ENCODE peak calls at places on chromosomes 1 and 21, in five cellular contexts. One of them, this sample, is unnamed.

GRCh38 chr1:117607471-117607870 is 1.6 kb downstream of the TENT5C start:
- DNase-seq in activated CD4-positive, CD25-positive, alpha-beta regulatory T cell treated with anti-CD3 and anti-CD28 coated beads, Interleukin-2, amount 50 U/mL, for 72 hours: no peak
- DNase-seq in stimulated activated CD8-positive, alpha-beta memory T cell treated with anti-CD3 and anti-CD28 coated beads, Interleukin-15, amount 100 ng/mL, for 1 hour: peak; percentile 13
- DNase-seq in AG09319: no peak
- DNase-seq in ELR: no peak
- DNase-seq in this sample: no peak

GRCh38 chr1:235297579-235297978 is 30.4 kb downstream of the ARID4B start:
- DNase-seq in activated CD4-positive, CD25-positive, alpha-beta regulatory T cell treated with anti-CD3 and anti-CD28 coated beads, Interleukin-2, amount 50 U/mL, for 72 hours: no peak
- DNase-seq in stimulated activated CD8-positive, alpha-beta memory T cell treated with anti-CD3 and anti-CD28 coated beads, Interleukin-15, amount 100 ng/mL, for 1 hour: no peak
- DNase-seq in AG09319: no peak
- DNase-seq in ELR: peak; percentile 45
- DNase-seq in this sample: no peak

GRCh38 chr1:154851392-154852177 is 18.5 kb downstream of the KCNN3 start:
- DNase-seq in activated CD4-positive, CD25-positive, alpha-beta regulatory T cell treated with anti-CD3 and anti-CD28 coated beads, Interleukin-2, amount 50 U/mL, for 72 hours: no peak
- DNase-seq in stimulated activated CD8-positive, alpha-beta memory T cell treated with anti-CD3 and anti-CD28 coated beads, Interleukin-15, amount 100 ng/mL, for 1 hour: no peak
- DNase-seq in AG09319: no peak
- DNase-seq in ELR: peak; percentile 20
- DNase-seq in this sample: no peak

GRCh38 chr1:92934395-92935378 is 26.6 kb downstream of the DIPK1A start:
- DNase-seq in activated CD4-positive, CD25-positive, alpha-beta regulatory T cell treated with anti-CD3 and anti-CD28 coated beads, Interleukin-2, amount 50 U/mL, for 72 hours: no peak
- DNase-seq in stimulated activated CD8-positive, alpha-beta memory T cell treated with anti-CD3 and anti-CD28 coated beads, Interleukin-15, amount 100 ng/mL, for 1 hour: no peak
- DNase-seq in AG09319: peak; percentile 95
- DNase-seq in ELR: no peak
- DNase-seq in this sample: no peak

GRCh38 chr1:30706528-30706927 is 16.9 kb downstream of the MATN1 start:
- DNase-seq in activated CD4-positive, CD25-positive, alpha-beta regulatory T cell treated with anti-CD3 and anti-CD28 coated beads, Interleukin-2, amount 50 U/mL, for 72 hours: no peak
- DNase-seq in stimulated activated CD8-positive, alpha-beta memory T cell treated with anti-CD3 and anti-CD28 coated beads, Interleukin-15, amount 100 ng/mL, for 1 hour: no peak
- DNase-seq in AG09319: no peak
- DNase-seq in ELR: peak; percentile 19
- DNase-seq in this sample: no peak

GRCh38 chr1:159937014-159937750 is 8.2 kb downstream of the IGSF9 start:
- DNase-seq in activated CD4-positive, CD25-positive, alpha-beta regulatory T cell treated with anti-CD3 and anti-CD28 coated beads, Interleukin-2, amount 50 U/mL, for 72 hours: no peak
- DNase-seq in stimulated activated CD8-positive, alpha-beta memory T cell treated with anti-CD3 and anti-CD28 coated beads, Interleukin-15, amount 100 ng/mL, for 1 hour: no peak
- DNase-seq in AG09319: no peak
- DNase-seq in ELR: no peak
- DNase-seq in this sample: no peak

GRCh38 chr21:34889537-34890257 is 159.4 kb downstream of the RUNX1 start:
- DNase-seq in activated CD4-positive, CD25-positive, alpha-beta regulatory T cell treated with anti-CD3 and anti-CD28 coated beads, Interleukin-2, amount 50 U/mL, for 72 hours: peak; percentile 85
- DNase-seq in stimulated activated CD8-positive, alpha-beta memory T cell treated with anti-CD3 and anti-CD28 coated beads, Interleukin-15, amount 100 ng/mL, for 1 hour: peak; percentile 49
- DNase-seq in AG09319: no peak
- DNase-seq in ELR: peak; percentile 85
- DNase-seq in this sample: no peak

GRCh38 chr1:43711524-43712386 is 4.4 kb downstream of the ST3GAL3 start:
- DNase-seq in activated CD4-positive, CD25-positive, alpha-beta regulatory T cell treated with anti-CD3 and anti-CD28 coated beads, Interleukin-2, amount 50 U/mL, for 72 hours: no peak
- DNase-seq in stimulated activated CD8-positive, alpha-beta memory T cell treated with anti-CD3 and anti-CD28 coated beads, Interleukin-15, amount 100 ng/mL, for 1 hour: no peak
- DNase-seq in AG09319: peak; percentile 52
- DNase-seq in ELR: peak; percentile 88
- DNase-seq in this sample: no peak

GRCh38 chr1:163561570-163562295 is 240.0 kb downstream of the NUF2 start:
- DNase-seq in activated CD4-positive, CD25-positive, alpha-beta regulatory T cell treated with anti-CD3 and anti-CD28 coated beads, Interleukin-2, amount 50 U/mL, for 72 hours: no peak
- DNase-seq in stimulated activated CD8-positive, alpha-beta memory T cell treated with anti-CD3 and anti-CD28 coated beads, Interleukin-15, amount 100 ng/mL, for 1 hour: no peak
- DNase-seq in AG09319: peak; percentile 10
- DNase-seq in ELR: peak; percentile 15
- DNase-seq in this sample: no peak

GRCh38 chr1:159005676-159006075 is 4.0 kb upstream of the IFI16 start:
- DNase-seq in activated CD4-positive, CD25-positive, alpha-beta regulatory T cell treated with anti-CD3 and anti-CD28 coated beads, Interleukin-2, amount 50 U/mL, for 72 hours: no peak
- DNase-seq in stimulated activated CD8-positive, alpha-beta memory T cell treated with anti-CD3 and anti-CD28 coated beads, Interleukin-15, amount 100 ng/mL, for 1 hour: no peak
- DNase-seq in AG09319: no peak
- DNase-seq in ELR: no peak
- DNase-seq in this sample: no peak

GRCh38 chr1:203652718-203653461 is 26.3 kb downstream of the ATP2B4 start:
- DNase-seq in activated CD4-positive, CD25-positive, alpha-beta regulatory T cell treated with anti-CD3 and anti-CD28 coated beads, Interleukin-2, amount 50 U/mL, for 72 hours: no peak
- DNase-seq in stimulated activated CD8-positive, alpha-beta memory T cell treated with anti-CD3 and anti-CD28 coated beads, Interleukin-15, amount 100 ng/mL, for 1 hour: no peak
- DNase-seq in AG09319: no peak
- DNase-seq in ELR: no peak
- DNase-seq in this sample: no peak

GRCh38 chr1:192602757-192603156 is 27.2 kb downstream of the RGS1 start:
- DNase-seq in activated CD4-positive, CD25-positive, alpha-beta regulatory T cell treated with anti-CD3 and anti-CD28 coated beads, Interleukin-2, amount 50 U/mL, for 72 hours: no peak
- DNase-seq in stimulated activated CD8-positive, alpha-beta memory T cell treated with anti-CD3 and anti-CD28 coated beads, Interleukin-15, amount 100 ng/mL, for 1 hour: no peak
- DNase-seq in AG09319: no peak
- DNase-seq in ELR: no peak
- DNase-seq in this sample: no peak

GRCh38 chr1:213613549-213613948 is 374.2 kb upstream of the PROX1 start:
- DNase-seq in activated CD4-positive, CD25-positive, alpha-beta regulatory T cell treated with anti-CD3 and anti-CD28 coated beads, Interleukin-2, amount 50 U/mL, for 72 hours: no peak
- DNase-seq in stimulated activated CD8-positive, alpha-beta memory T cell treated with anti-CD3 and anti-CD28 coated beads, Interleukin-15, amount 100 ng/mL, for 1 hour: no peak
- DNase-seq in AG09319: no peak
- DNase-seq in ELR: no peak
- DNase-seq in this sample: no peak

GRCh38 chr21:25115021-25115420 is 492.3 kb downstream of the MRPL39 start:
- DNase-seq in activated CD4-positive, CD25-positive, alpha-beta regulatory T cell treated with anti-CD3 and anti-CD28 coated beads, Interleukin-2, amount 50 U/mL, for 72 hours: no peak
- DNase-seq in stimulated activated CD8-positive, alpha-beta memory T cell treated with anti-CD3 and anti-CD28 coated beads, Interleukin-15, amount 100 ng/mL, for 1 hour: no peak
- DNase-seq in AG09319: no peak
- DNase-seq in ELR: no peak
- DNase-seq in this sample: no peak

GRCh38 chr1:37423810-37424209 is 50.6 kb upstream of the ZC3H12A start:
- DNase-seq in activated CD4-positive, CD25-positive, alpha-beta regulatory T cell treated with anti-CD3 and anti-CD28 coated beads, Interleukin-2, amount 50 U/mL, for 72 hours: no peak
- DNase-seq in stimulated activated CD8-positive, alpha-beta memory T cell treated with anti-CD3 and anti-CD28 coated beads, Interleukin-15, amount 100 ng/mL, for 1 hour: no peak
- DNase-seq in AG09319: no peak
- DNase-seq in ELR: no peak
- DNase-seq in this sample: no peak

GRCh38 chr1:24871306-24871901 is 58.7 kb downstream of the RUNX3 start:
- DNase-seq in activated CD4-positive, CD25-positive, alpha-beta regulatory T cell treated with anti-CD3 and anti-CD28 coated beads, Interleukin-2, amount 50 U/mL, for 72 hours: peak; percentile 23
- DNase-seq in stimulated activated CD8-positive, alpha-beta memory T cell treated with anti-CD3 and anti-CD28 coated beads, Interleukin-15, amount 100 ng/mL, for 1 hour: no peak
- DNase-seq in AG09319: no peak
- DNase-seq in ELR: no peak
- DNase-seq in this sample: no peak

GRCh38 chr1:54798769-54799641 is 2.1 kb downstream of the TTC22 start:
- DNase-seq in activated CD4-positive, CD25-positive, alpha-beta regulatory T cell treated with anti-CD3 and anti-CD28 coated beads, Interleukin-2, amount 50 U/mL, for 72 hours: no peak
- DNase-seq in stimulated activated CD8-positive, alpha-beta memory T cell treated with anti-CD3 and anti-CD28 coated beads, Interleukin-15, amount 100 ng/mL, for 1 hour: no peak
- DNase-seq in AG09319: no peak
- DNase-seq in ELR: peak; percentile 35
- DNase-seq in this sample: no peak

GRCh38 chr1:209720326-209720725 is 15.7 kb downstream of the HSD11B1 start:
- DNase-seq in activated CD4-positive, CD25-positive, alpha-beta regulatory T cell treated with anti-CD3 and anti-CD28 coated beads, Interleukin-2, amount 50 U/mL, for 72 hours: no peak
- DNase-seq in stimulated activated CD8-positive, alpha-beta memory T cell treated with anti-CD3 and anti-CD28 coated beads, Interleukin-15, amount 100 ng/mL, for 1 hour: no peak
- DNase-seq in AG09319: no peak
- DNase-seq in ELR: no peak
- DNase-seq in this sample: no peak

GRCh38 chr1:156081174-156082110 is 823 bp downstream of the MEX3A start:
- DNase-seq in activated CD4-positive, CD25-positive, alpha-beta regulatory T cell treated with anti-CD3 and anti-CD28 coated beads, Interleukin-2, amount 50 U/mL, for 72 hours: no peak
- DNase-seq in stimulated activated CD8-positive, alpha-beta memory T cell treated with anti-CD3 and anti-CD28 coated beads, Interleukin-15, amount 100 ng/mL, for 1 hour: no peak
- DNase-seq in AG09319: no peak
- DNase-seq in ELR: no peak
- DNase-seq in this sample: no peak

GRCh38 chr1:93446837-93447451 is 974 bp upstream of the FNBP1L start:
- DNase-seq in activated CD4-positive, CD25-positive, alpha-beta regulatory T cell treated with anti-CD3 and anti-CD28 coated beads, Interleukin-2, amount 50 U/mL, for 72 hours: no peak
- DNase-seq in stimulated activated CD8-positive, alpha-beta memory T cell treated with anti-CD3 and anti-CD28 coated beads, Interleukin-15, amount 100 ng/mL, for 1 hour: no peak
- DNase-seq in AG09319: no peak
- DNase-seq in ELR: peak; percentile 19
- DNase-seq in this sample: peak; percentile 33

GRCh38 chr1:64834734-64835133 is 89.9 kb downstream of the RAVER2 start:
- DNase-seq in activated CD4-positive, CD25-positive, alpha-beta regulatory T cell treated with anti-CD3 and anti-CD28 coated beads, Interleukin-2, amount 50 U/mL, for 72 hours: no peak
- DNase-seq in stimulated activated CD8-positive, alpha-beta memory T cell treated with anti-CD3 and anti-CD28 coated beads, Interleukin-15, amount 100 ng/mL, for 1 hour: no peak
- DNase-seq in AG09319: no peak
- DNase-seq in ELR: peak; percentile 62
- DNase-seq in this sample: no peak

GRCh38 chr1:204545202-204545601 is 29.0 kb downstream of the MDM4 start:
- DNase-seq in activated CD4-positive, CD25-positive, alpha-beta regulatory T cell treated with anti-CD3 and anti-CD28 coated beads, Interleukin-2, amount 50 U/mL, for 72 hours: no peak
- DNase-seq in stimulated activated CD8-positive, alpha-beta memory T cell treated with anti-CD3 and anti-CD28 coated beads, Interleukin-15, amount 100 ng/mL, for 1 hour: no peak
- DNase-seq in AG09319: no peak
- DNase-seq in ELR: peak; percentile 60
- DNase-seq in this sample: no peak

GRCh38 chr1:224828691-224829090 is 100.8 kb upstream of the DNAH14 start:
- DNase-seq in activated CD4-positive, CD25-positive, alpha-beta regulatory T cell treated with anti-CD3 and anti-CD28 coated beads, Interleukin-2, amount 50 U/mL, for 72 hours: no peak
- DNase-seq in stimulated activated CD8-positive, alpha-beta memory T cell treated with anti-CD3 and anti-CD28 coated beads, Interleukin-15, amount 100 ng/mL, for 1 hour: no peak
- DNase-seq in AG09319: no peak
- DNase-seq in ELR: peak; percentile 22
- DNase-seq in this sample: no peak

GRCh38 chr1:163176797-163177196 is 25.9 kb downstream of the RGS5 start:
- DNase-seq in activated CD4-positive, CD25-positive, alpha-beta regulatory T cell treated with anti-CD3 and anti-CD28 coated beads, Interleukin-2, amount 50 U/mL, for 72 hours: no peak
- DNase-seq in stimulated activated CD8-positive, alpha-beta memory T cell treated with anti-CD3 and anti-CD28 coated beads, Interleukin-15, amount 100 ng/mL, for 1 hour: no peak
- DNase-seq in AG09319: no peak
- DNase-seq in ELR: no peak
- DNase-seq in this sample: no peak

GRCh38 chr1:43841511-43841910 is 92.1 kb upstream of the ARTN start:
- DNase-seq in activated CD4-positive, CD25-positive, alpha-beta regulatory T cell treated with anti-CD3 and anti-CD28 coated beads, Interleukin-2, amount 50 U/mL, for 72 hours: no peak
- DNase-seq in stimulated activated CD8-positive, alpha-beta memory T cell treated with anti-CD3 and anti-CD28 coated beads, Interleukin-15, amount 100 ng/mL, for 1 hour: no peak
- DNase-seq in AG09319: no peak
- DNase-seq in ELR: no peak
- DNase-seq in this sample: no peak

GRCh38 chr1:178798232-178798861 is 72.5 kb downstream of the ANGPTL1 start:
- DNase-seq in activated CD4-positive, CD25-positive, alpha-beta regulatory T cell treated with anti-CD3 and anti-CD28 coated beads, Interleukin-2, amount 50 U/mL, for 72 hours: no peak
- DNase-seq in stimulated activated CD8-positive, alpha-beta memory T cell treated with anti-CD3 and anti-CD28 coated beads, Interleukin-15, amount 100 ng/mL, for 1 hour: no peak
- DNase-seq in AG09319: no peak
- DNase-seq in ELR: no peak
- DNase-seq in this sample: no peak

GRCh38 chr1:114062646-114063045 is 83.4 kb downstream of the OLFML3 start:
- DNase-seq in activated CD4-positive, CD25-positive, alpha-beta regulatory T cell treated with anti-CD3 and anti-CD28 coated beads, Interleukin-2, amount 50 U/mL, for 72 hours: no peak
- DNase-seq in stimulated activated CD8-positive, alpha-beta memory T cell treated with anti-CD3 and anti-CD28 coated beads, Interleukin-15, amount 100 ng/mL, for 1 hour: no peak
- DNase-seq in AG09319: no peak
- DNase-seq in ELR: no peak
- DNase-seq in this sample: no peak

GRCh38 chr1:234604726-234605492 is 5.1 kb downstream of the IRF2BP2 start:
- DNase-seq in activated CD4-positive, CD25-positive, alpha-beta regulatory T cell treated with anti-CD3 and anti-CD28 coated beads, Interleukin-2, amount 50 U/mL, for 72 hours: no peak
- DNase-seq in stimulated activated CD8-positive, alpha-beta memory T cell treated with anti-CD3 and anti-CD28 coated beads, Interleukin-15, amount 100 ng/mL, for 1 hour: no peak
- DNase-seq in AG09319: no peak
- DNase-seq in ELR: peak; percentile 88
- DNase-seq in this sample: no peak

GRCh38 chr1:24805534-24806301 is 60.5 kb downstream of the CLIC4 start:
- DNase-seq in activated CD4-positive, CD25-positive, alpha-beta regulatory T cell treated with anti-CD3 and anti-CD28 coated beads, Interleukin-2, amount 50 U/mL, for 72 hours: no peak
- DNase-seq in stimulated activated CD8-positive, alpha-beta memory T cell treated with anti-CD3 and anti-CD28 coated beads, Interleukin-15, amount 100 ng/mL, for 1 hour: no peak
- DNase-seq in AG09319: peak; percentile 18
- DNase-seq in ELR: peak; percentile 86
- DNase-seq in this sample: no peak

GRCh38 chr1:104353580-104353979 is 603.9 kb downstream of the AMY1C start:
- DNase-seq in activated CD4-positive, CD25-positive, alpha-beta regulatory T cell treated with anti-CD3 and anti-CD28 coated beads, Interleukin-2, amount 50 U/mL, for 72 hours: no peak
- DNase-seq in stimulated activated CD8-positive, alpha-beta memory T cell treated with anti-CD3 and anti-CD28 coated beads, Interleukin-15, amount 100 ng/mL, for 1 hour: no peak
- DNase-seq in AG09319: no peak
- DNase-seq in ELR: no peak
- DNase-seq in this sample: no peak

GRCh38 chr1:53715478-53715877 is 23.5 kb downstream of the GLIS1 start:
- DNase-seq in activated CD4-positive, CD25-positive, alpha-beta regulatory T cell treated with anti-CD3 and anti-CD28 coated beads, Interleukin-2, amount 50 U/mL, for 72 hours: no peak
- DNase-seq in stimulated activated CD8-positive, alpha-beta memory T cell treated with anti-CD3 and anti-CD28 coated beads, Interleukin-15, amount 100 ng/mL, for 1 hour: no peak
- DNase-seq in AG09319: no peak
- DNase-seq in ELR: peak; percentile 55
- DNase-seq in this sample: no peak

GRCh38 chr1:98048234-98048633 is 127.4 kb upstream of the DPYD start:
- DNase-seq in activated CD4-positive, CD25-positive, alpha-beta regulatory T cell treated with anti-CD3 and anti-CD28 coated beads, Interleukin-2, amount 50 U/mL, for 72 hours: peak; percentile 53
- DNase-seq in stimulated activated CD8-positive, alpha-beta memory T cell treated with anti-CD3 and anti-CD28 coated beads, Interleukin-15, amount 100 ng/mL, for 1 hour: peak; percentile 39
- DNase-seq in AG09319: peak; percentile 60
- DNase-seq in ELR: peak; percentile 95
- DNase-seq in this sample: peak; percentile 64

GRCh38 chr1:66938618-66939017 is 13.8 kb downstream of the MIER1 start:
- DNase-seq in activated CD4-positive, CD25-positive, alpha-beta regulatory T cell treated with anti-CD3 and anti-CD28 coated beads, Interleukin-2, amount 50 U/mL, for 72 hours: no peak
- DNase-seq in stimulated activated CD8-positive, alpha-beta memory T cell treated with anti-CD3 and anti-CD28 coated beads, Interleukin-15, amount 100 ng/mL, for 1 hour: no peak
- DNase-seq in AG09319: no peak
- DNase-seq in ELR: peak; percentile 73
- DNase-seq in this sample: no peak

GRCh38 chr1:39170731-39171375 is 33.6 kb upstream of the MACF1 start:
- DNase-seq in activated CD4-positive, CD25-positive, alpha-beta regulatory T cell treated with anti-CD3 and anti-CD28 coated beads, Interleukin-2, amount 50 U/mL, for 72 hours: no peak
- DNase-seq in stimulated activated CD8-positive, alpha-beta memory T cell treated with anti-CD3 and anti-CD28 coated beads, Interleukin-15, amount 100 ng/mL, for 1 hour: no peak
- DNase-seq in AG09319: no peak
- DNase-seq in ELR: no peak
- DNase-seq in this sample: no peak

GRCh38 chr1:1883092-1883858 is 7.6 kb downstream of the GNB1 start:
- DNase-seq in activated CD4-positive, CD25-positive, alpha-beta regulatory T cell treated with anti-CD3 and anti-CD28 coated beads, Interleukin-2, amount 50 U/mL, for 72 hours: no peak
- DNase-seq in stimulated activated CD8-positive, alpha-beta memory T cell treated with anti-CD3 and anti-CD28 coated beads, Interleukin-15, amount 100 ng/mL, for 1 hour: no peak
- DNase-seq in AG09319: no peak
- DNase-seq in ELR: no peak
- DNase-seq in this sample: no peak